ENCODE peak calls at places on chromosomes 3 and 15, in six cellular contexts. M, R, Y, B, P and X are unnamed samples. For H3K4me1, the result is how much of the 10 kb centered on the place peaks cover.

GRCh38 chr15:27850050-27850449 is 249.1 kb downstream of the OCA2 start:
- DNase-seq in Y (no peak), P (no peak), M (no peak), R (no peak), B (no peak), X (no peak)

GRCh38 chr3:55309336-55309735 is 177.8 kb downstream of the WNT5A start:
- DNase-seq in M (no peak), R (no peak), Y (no peak), B (no peak), P (no peak), X (no peak)

GRCh38 chr15:69478259-69478687 is 25.7 kb downstream of the RPLP1 start:
- DNase-seq in M (no peak), R (peak), P (peak), B (peak), Y (no peak), X (peak)

GRCh38 chr15:36358094-36358961 is 221.1 kb upstream of the CDIN1 start:
- DNase-seq in M (no peak), P (no peak), Y (no peak), B (no peak), R (no peak), X (no peak)

GRCh38 chr3:189084620-189085019 is 87.2 kb upstream of the TPRG1 start:
- DNase-seq in B (no peak), R (no peak), M (no peak), P (no peak), Y (no peak), X (no peak)

GRCh38 chr3:17973559-17973906 is 231.1 kb upstream of the TBC1D5 start:
- DNase-seq in B (peak), R (no peak), P (no peak), M (no peak), Y (no peak), X (peak)

GRCh38 chr3:124916837-124917409 is 17.6 kb downstream of the MUC13 start:
- DNase-seq in R (no peak), B (no peak), P (peak), M (no peak), Y (no peak), X (no peak)

GRCh38 chr3:20141841-20142240 is 44.2 kb downstream of the SGO1 start:
- DNase-seq in R (no peak), P (no peak), M (no peak), Y (no peak), B (no peak), X (peak)

GRCh38 chr3:12508316-12508715 is 24.0 kb downstream of the TSEN2 start:
- DNase-seq in M (peak), Y (no peak), P (peak), B (peak), R (no peak), X (no peak)

GRCh38 chr3:24316887-24317383 is 177.7 kb downstream of the THRB start:
- DNase-seq in R (no peak), P (no peak), B (no peak), M (no peak), Y (no peak), X (no peak)

GRCh38 chr3:137121704-137122314 is 164.0 kb downstream of the IL20RB start:
- DNase-seq in P (peak), R (no peak), M (no peak), B (peak), Y (no peak), X (peak)

GRCh38 chr3:149703474-149703873 is 45.6 kb upstream of the WWTR1 start:
- DNase-seq in M (no peak), R (no peak), Y (no peak), B (no peak), P (no peak), X (no peak)

GRCh38 chr15:80915462-80915861 is 74.2 kb downstream of the MESD start:
- DNase-seq in M (no peak), P (no peak), Y (no peak), B (no peak), R (no peak), X (no peak)

GRCh38 chr3:179227349-179227748 is 23.6 kb downstream of the KCNMB3 start:
- DNase-seq in M (no peak), P (no peak), Y (no peak), R (no peak), B (no peak), X (no peak)

GRCh38 chr3:177883957-177884356 is 652.3 kb upstream of the KCNMB2 start:
- DNase-seq in Y (no peak), P (no peak), B (no peak), M (no peak), R (no peak), X (no peak)

GRCh38 chr15:90650117-90650955 is 66.8 kb upstream of the BLM start:
- DNase-seq in Y (no peak), B (no peak), P (no peak), M (no peak), R (no peak), X (no peak)

GRCh38 chr15:44593042-44593736 is 56.2 kb downstream of the EIF3J start:
- DNase-seq in Y (no peak), P (peak), R (no peak), M (no peak), B (peak), X (no peak)

GRCh38 chr3:148911173-148911572 is 46.1 kb downstream of the CPA3 start:
- DNase-seq in Y (no peak), B (no peak), M (no peak), R (no peak), P (no peak), X (no peak)

GRCh38 chr15:77838061-77838460 is 205.3 kb upstream of the LINGO1 start:
- DNase-seq in P (no peak), R (peak), B (no peak), M (no peak), Y (no peak), X (no peak)

GRCh38 chr3:149174901-149175300 is 45.5 kb downstream of the HPS3 start:
- DNase-seq in P (no peak), R (no peak), M (no peak), Y (no peak), B (no peak), X (no peak)

GRCh38 chr3:58082047-58082446 is 73.8 kb downstream of the FLNB start:
- DNase-seq in M (peak), Y (no peak), R (no peak), P (no peak), B (no peak), X (no peak)

GRCh38 chr15:81548350-81549116 is 174.5 kb upstream of the TMC3 start:
- DNase-seq in R (no peak), Y (no peak), P (no peak), M (no peak), B (no peak), X (no peak)

GRCh38 chr3:180457238-180457637 is 144.7 kb upstream of the TTC14 start:
- DNase-seq in P (no peak), M (no peak), B (no peak), R (no peak), Y (no peak), X (no peak)

GRCh38 chr3:186268616-186269448 is 93.2 kb downstream of the DGKG start:
- DNase-seq in Y (no peak), P (peak), B (peak), M (no peak), R (no peak), X (no peak)

GRCh38 chr3:42691861-42692666 is 6.7 kb downstream of the KLHL40 start:
- DNase-seq in M (no peak), R (peak), Y (no peak), B (no peak), P (no peak), X (no peak)

GRCh38 chr15:35654334-35654733 is 108.4 kb upstream of the DPH6 start:
- DNase-seq in R (no peak), P (no peak), B (no peak), M (no peak), Y (no peak), X (no peak)

GRCh38 chr15:57427367-57427821 is 51.1 kb downstream of the CGNL1 start:
- DNase-seq in B (peak), M (no peak), R (no peak), P (peak), Y (no peak), X (peak)

GRCh38 chr15:81097893-81098280 is 36.2 kb upstream of the CFAP161 start:
- DNase-seq in P (peak), M (no peak), B (no peak), R (no peak), Y (no peak), X (no peak)

GRCh38 chr3:179955798-179956197 is 80.9 kb downstream of the PEX5L start:
- DNase-seq in R (no peak), Y (no peak), P (no peak), B (no peak), M (no peak), X (no peak)

GRCh38 chr3:13718437-13718836 is 161.4 kb downstream of the WNT7A start:
- DNase-seq in B (no peak), P (no peak), R (peak), M (no peak), Y (no peak), X (no peak)

GRCh38 chr3:184156522-184156955 is 1.4 kb downstream of the DVL3 start:
- DNase-seq in M (peak), Y (no peak), P (peak), B (no peak), R (peak), X (peak)

GRCh38 chr3:184158394-184158793 is 3.2 kb downstream of the DVL3 start:
- DNase-seq in B (no peak), R (peak), P (no peak), M (no peak), Y (no peak), X (no peak)

GRCh38 chr3:184157206-184157605 is 2.0 kb downstream of the DVL3 start:
- DNase-seq in P (no peak), B (no peak), M (no peak), Y (no peak), R (peak), X (no peak)

GRCh38 chr3:184155644-184156521 is 706 bp downstream of the DVL3 start:
- DNase-seq in M (peak), Y (no peak), R (peak), B (no peak), P (peak), X (peak)

DNA sequence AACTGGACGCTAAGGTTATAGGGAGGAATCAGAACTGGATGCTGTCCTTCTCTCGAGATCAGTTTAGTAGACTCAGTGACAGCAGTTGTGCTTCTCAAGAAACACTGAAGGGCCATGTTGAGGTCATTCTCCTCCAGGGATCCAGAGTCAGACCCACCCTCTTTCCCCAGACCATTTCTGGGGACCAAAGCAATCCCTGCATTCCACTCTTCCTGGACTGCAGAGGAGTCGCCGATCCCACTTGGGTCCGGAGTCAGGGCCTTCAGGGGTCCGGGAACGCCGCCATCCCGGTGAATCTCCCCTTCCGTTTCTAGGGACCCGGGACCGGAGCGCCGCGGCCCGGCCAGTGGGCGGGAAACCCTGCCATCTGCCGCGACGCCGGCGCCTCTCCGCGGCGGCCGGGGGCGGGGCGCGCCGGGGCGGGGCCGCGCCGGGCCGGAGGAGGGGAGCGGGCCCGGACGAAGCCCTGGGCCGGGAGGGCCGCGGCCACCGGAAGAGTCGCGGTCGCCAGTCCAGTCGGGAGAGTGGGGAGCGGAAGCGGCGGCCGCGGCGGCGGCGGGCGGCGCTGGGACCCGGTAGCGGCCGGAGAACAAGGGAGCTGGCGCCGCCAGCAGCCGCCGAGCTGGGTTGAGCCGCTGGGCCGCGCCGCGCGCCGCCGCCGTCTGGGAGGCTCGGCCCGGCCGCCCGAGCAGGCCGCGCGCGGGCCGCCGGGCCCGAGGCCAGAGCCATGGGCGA is at the start of gene DVL3:
- DNase-seq in P (peak), R (peak), M (peak), B (peak), Y (no peak), X (peak)
- TF ChIP-seq POLR2A in P (peak), R (no peak), M (no peak), B (peak), Y (no peak), X (no peak)

DNA sequence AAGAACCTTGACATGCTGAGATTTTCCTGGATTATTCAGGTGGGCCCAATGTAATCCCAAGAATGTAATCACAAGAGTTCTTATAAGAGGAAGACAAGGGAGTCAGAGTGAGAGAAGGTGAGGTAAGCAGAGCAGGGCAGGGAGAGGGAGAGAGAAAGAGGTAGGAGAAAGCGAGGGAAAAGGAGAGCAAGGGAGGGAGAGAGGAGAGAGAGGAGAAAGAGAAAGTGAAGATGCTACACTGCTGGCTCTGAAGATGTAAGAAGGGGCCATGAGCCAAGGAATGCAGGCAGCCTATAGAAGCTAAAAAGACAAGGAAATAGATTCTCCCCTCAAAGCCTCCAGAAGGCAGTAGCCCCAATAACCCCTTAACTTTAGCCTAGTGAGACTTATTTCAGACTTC is 28.7 kb upstream of the FAM98B start:
- DNase-seq in Y (no peak), P (no peak), R (no peak), M (no peak), B (no peak), X (no peak)
- H3K4me1 ChIP-seq in Y (under half), P (under half), R (under half), M (under half), B (under half), X (under half)

GRCh38 chr3:16187213-16187790 is 12.8 kb downstream of the GALNT15 start:
- DNase-seq in R (no peak), P (no peak), Y (no peak), M (no peak), B (no peak), X (no peak)

GRCh38 chr3:16186081-16186480 is 11.6 kb downstream of the GALNT15 start:
- DNase-seq in Y (no peak), R (no peak), B (no peak), P (no peak), M (no peak), X (no peak)

GRCh38 chr3:16189201-16189600 is 14.7 kb downstream of the GALNT15 start:
- DNase-seq in B (no peak), M (no peak), P (no peak), Y (no peak), R (no peak), X (no peak)

GRCh38 chr3:16186565-16186964 is 12.1 kb downstream of the GALNT15 start:
- DNase-seq in R (no peak), M (no peak), Y (no peak), P (no peak), B (no peak), X (no peak)

DNA sequence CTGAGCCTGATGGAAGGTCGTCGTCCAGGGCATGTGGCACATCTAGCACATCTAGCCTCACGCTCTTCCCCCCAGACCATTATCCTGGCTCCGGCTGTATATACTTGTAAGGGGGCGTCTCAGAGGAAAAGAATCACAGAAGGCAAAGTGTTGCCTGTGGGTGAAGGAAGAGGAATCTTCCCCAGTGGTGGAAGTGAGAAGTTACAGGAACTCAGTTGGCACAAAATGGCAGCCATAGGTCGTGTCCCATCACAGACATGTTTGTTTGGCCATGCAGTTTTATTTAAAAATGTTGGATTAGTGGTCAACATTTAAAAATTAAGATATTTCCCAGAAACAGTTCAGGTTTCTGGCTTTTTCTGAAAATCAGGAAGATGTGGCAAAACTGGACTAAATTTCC is 13.6 kb downstream of the GALNT15 start:
- DNase-seq in Y (no peak), M (no peak), B (no peak), P (no peak), R (no peak), X (no peak)
- TF ChIP-seq CTCF in Y (no peak), M (no peak), B (no peak), P (no peak), R (no peak), X (no peak)

GRCh38 chr3:133661454-133662255 is at the start of gene TOPBP1:
- DNase-seq in R (peak), P (peak), Y (peak), B (peak), M (peak), X (peak)
- TF ChIP-seq POLR2A in R (no peak), P (no peak), Y (no peak), B (peak), M (no peak), X (peak)

DNA sequence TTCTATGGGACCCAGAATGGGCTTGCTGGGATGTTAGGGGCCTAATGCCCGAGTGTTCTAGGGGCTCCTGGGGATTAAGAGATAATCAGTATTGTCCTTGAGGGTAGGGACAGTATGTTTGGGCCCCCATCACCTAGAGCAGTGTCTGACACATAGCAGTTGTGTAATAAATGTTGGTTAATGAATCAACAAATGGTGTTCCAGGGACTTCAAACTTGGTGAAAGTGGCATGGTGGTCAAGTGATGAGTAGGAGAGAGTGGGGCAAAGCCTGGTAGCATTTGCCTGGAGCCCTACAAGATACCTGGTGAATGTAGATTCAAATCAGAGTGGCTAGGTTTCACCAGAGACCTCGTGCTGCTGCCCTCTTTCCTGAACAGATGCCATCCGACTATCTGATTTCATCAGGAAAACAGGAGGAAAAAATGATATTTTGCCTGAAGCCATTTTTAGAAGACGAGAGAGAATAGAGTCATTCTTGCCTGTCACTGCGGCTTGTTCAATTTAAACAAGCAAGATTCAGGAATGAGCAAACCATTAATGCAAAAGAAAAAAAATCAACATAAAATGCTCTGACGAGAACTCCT is 117.3 kb downstream of the RPL22L1 start:
- DNase-seq in Y (no peak), R (no peak), M (no peak), P (no peak), B (no peak), X (no peak)
- H3K4me1 ChIP-seq in Y (under half), R (under half), M (under half), P (under half), B (under half), X (under half)

GRCh38 chr3:133455281-133455680 is 55.4 kb downstream of the BFSP2 start:
- DNase-seq in M (no peak), P (no peak), Y (no peak), R (no peak), B (no peak), X (no peak)

GRCh38 chr3:133457025-133457424 is 57.2 kb downstream of the BFSP2 start:
- DNase-seq in Y (no peak), B (no peak), P (no peak), M (no peak), R (no peak), X (no peak)

GRCh38 chr3:133455960-133456359 is 56.1 kb downstream of the BFSP2 start:
- DNase-seq in M (no peak), Y (no peak), P (no peak), B (no peak), R (no peak), X (no peak)

GRCh38 chr3:133459400-133459799 is 59.5 kb downstream of the BFSP2 start:
- DNase-seq in B (no peak), P (no peak), R (no peak), Y (no peak), M (peak), X (no peak)

GRCh38 chr3:133457465-133458067 is 57.7 kb downstream of the BFSP2 start:
- DNase-seq in R (no peak), B (peak), Y (no peak), P (no peak), M (no peak), X (no peak)
- TF ChIP-seq CTCF in R (no peak), B (peak), Y (no peak), P (no peak), M (no peak), X (no peak)

GRCh38 chr15:68259883-68260282 is 17.7 kb upstream of the FEM1B start:
- DNase-seq in R (no peak), M (no peak), B (no peak), P (no peak), Y (no peak), X (no peak)
- TF ChIP-seq POLR2A in R (no peak), M (no peak), B (no peak), P (no peak), Y (no peak), X (no peak)